ENCODE peak calls at places on chromosomes 1 and 21, in six cellular contexts. U, C, T, B, H and Y are unnamed samples.

GRCh38 chr21:32298658-32299081 is at the start of gene MRAP:
- DNase-seq in U (no peak), C (no peak), T (no peak), B (no peak), H (no peak), Y (no peak)

GRCh38 chr21:28253378-28253777 is 739.3 kb downstream of the LTN1 start:
- DNase-seq in U (peak; percentile 52), C (peak; percentile 48), T (no peak), B (no peak), H (no peak), Y (no peak)

GRCh38 chr1:98157524-98158293 is 236.9 kb upstream of the DPYD start:
- DNase-seq in U (peak; percentile 43), C (no peak), T (no peak), B (no peak), H (no peak), Y (no peak)

GRCh38 chr1:58251415-58252073 is 295.0 kb downstream of the OMA1 start:
- DNase-seq in U (no peak), C (no peak), T (no peak), B (no peak), H (no peak), Y (no peak)

GRCh38 chr1:48917901-48918603 is 141.4 kb upstream of the BEND5 start:
- DNase-seq in U (no peak), C (no peak), T (no peak), B (no peak), H (no peak), Y (no peak)

GRCh38 chr1:53618218-53619087 is 120.5 kb downstream of the GLIS1 start:
- DNase-seq in U (no peak), C (no peak), T (no peak), B (no peak), H (no peak), Y (no peak)

GRCh38 chr1:53470584-53470983 is 11.4 kb downstream of the DMRTB1 start:
- DNase-seq in U (no peak), C (no peak), T (no peak), B (no peak), H (no peak), Y (no peak)

GRCh38 chr1:43867946-43868740 is 65.5 kb upstream of the ARTN start:
- DNase-seq in U (no peak), C (no peak), T (no peak), B (no peak), H (no peak), Y (no peak)

GRCh38 chr1:168774241-168774640 is 45.2 kb upstream of the DPT start:
- DNase-seq in U (no peak), C (no peak), T (no peak), B (no peak), H (no peak), Y (no peak)

GRCh38 chr1:167627615-167627864 is 2.5 kb upstream of the RCSD1 start:
- DNase-seq in U (no peak), C (no peak), T (no peak), B (no peak), H (no peak), Y (no peak)

GRCh38 chr1:205766570-205766969 is 8.7 kb downstream of the RAB29 start:
- DNase-seq in U (no peak), C (no peak), T (no peak), B (no peak), H (no peak), Y (no peak)

GRCh38 chr1:24696033-24696755 is 49.1 kb upstream of the CLIC4 start:
- DNase-seq in U (no peak), C (no peak), T (no peak), B (no peak), H (no peak), Y (no peak)

GRCh38 chr1:147641695-147642592 is 28.4 kb downstream of the ACP6 start:
- DNase-seq in U (peak; percentile 47), C (peak; percentile 17), T (peak; percentile 27), B (no peak), H (peak; percentile 21), Y (peak; percentile 42)

GRCh38 chr1:220487297-220487820 is 40.6 kb upstream of the MARK1 start:
- DNase-seq in U (peak; percentile 40), C (peak; percentile 8), T (no peak), B (no peak), H (no peak), Y (no peak)

GRCh38 chr1:161473363-161473762 is 31.9 kb upstream of the FCGR2A start:
- DNase-seq in U (no peak), C (no peak), T (no peak), B (no peak), H (no peak), Y (no peak)

GRCh38 chr21:33270986-33271385 is 4.8 kb downstream of the IL10RB start:
- DNase-seq in U (no peak), C (no peak), T (no peak), B (no peak), H (no peak), Y (no peak)

GRCh38 chr1:3945222-3945621 is 45.1 kb upstream of the C1orf174 start:
- DNase-seq in U (no peak), C (no peak), T (no peak), B (no peak), H (no peak), Y (no peak)

GRCh38 chr1:243505986-243506689 is 250.3 kb downstream of the SDCCAG8 start:
- DNase-seq in U (no peak), C (no peak), T (no peak), B (no peak), H (no peak), Y (no peak)